ENCODE peak calls at places on chromosome 13, in five cellular contexts. T, L, O, P and K are unnamed samples.

GRCh38 chr13:21657538-21657937 is 13.3 kb upstream of the FGF9 start:
- DNase-seq in P (no peak), O (no peak), L (no peak), T (no peak), K (no peak)

GRCh38 chr13:83881031-83881727 is 1.1 kb downstream of the SLITRK1 start:
- DNase-seq in O (no peak), P (no peak), T (no peak), L (no peak), K (no peak)

GRCh38 chr13:31629085-31629785 is 110.1 kb upstream of the RXFP2 start:
- DNase-seq in L (no peak), P (no peak), O (no peak), T (no peak), K (no peak)

GRCh38 chr13:112961457-112962369 is 7.3 kb upstream of the MCF2L start:
- DNase-seq in T (no peak), O (no peak), L (no peak), P (no peak), K (no peak)

GRCh38 chr13:66329988-66330429 is 900.1 kb downstream of the PCDH9 start:
- DNase-seq in T (no peak), L (no peak), P (no peak), O (no peak), K (no peak)

GRCh38 chr13:114097893-114098688 is 34.3 kb downstream of the RASA3 start:
- DNase-seq in T (no peak), O (no peak), L (no peak), P (no peak), K (no peak)

GRCh38 chr13:106651442-106651841 is 83.5 kb upstream of the ARGLU1 start:
- DNase-seq in T (no peak), P (no peak), L (no peak), O (no peak), K (no peak)

GRCh38 chr13:60397693-60398437 is 845 bp downstream of the TDRD3 start:
- DNase-seq in O (peak; percentile 51), L (peak; percentile 75), T (no peak), P (no peak), K (no peak)

GRCh38 chr13:51814825-51815650 is 11.1 kb upstream of the DHRS12 start:
- DNase-seq in O (peak; percentile 76), L (peak; percentile 77), T (peak; percentile 62), P (peak; percentile 43), K (peak; percentile 63)